ENCODE peak calls at places on chromosomes 7 and 10, in ten cellular contexts. One of them, this sample, is unnamed.

GRCh38 chr7:3922175-3922635 is 621.2 kb downstream of the SDK1 start:
- DNase-seq in caudate nucleus: no peak
- DNase-seq in SW480: peak; percentile 55
- DNase-seq in Kasumi-1: no peak
- DNase-seq in stromal cell of bone marrow: peak; percentile 82
- DNase-seq in posterior vena cava: no peak
- DNase-seq in lung microvascular endothelial cell: peak; percentile 87
- DNase-seq in stimulated activated CD4-positive, alpha-beta T cell treated with anti-CD3 and anti-CD28 coated beads, Interleukin-4, amount 100 ng/mL, for 4 hours: no peak
- DNase-seq in left cardiac atrium: peak; percentile 46
- DNase-seq in neural progenitor cell: peak; percentile 43
- DNase-seq in this sample: peak; percentile 73

GRCh38 chr7:28626629-28627262 is 214.4 kb downstream of the CREB5 start:
- DNase-seq in caudate nucleus: no peak
- DNase-seq in SW480: peak; percentile 71
- DNase-seq in Kasumi-1: peak; percentile 8
- DNase-seq in stromal cell of bone marrow: no peak
- DNase-seq in posterior vena cava: no peak
- DNase-seq in lung microvascular endothelial cell: peak; percentile 49
- DNase-seq in stimulated activated CD4-positive, alpha-beta T cell treated with anti-CD3 and anti-CD28 coated beads, Interleukin-4, amount 100 ng/mL, for 4 hours: peak; percentile 5
- DNase-seq in left cardiac atrium: peak; percentile 24
- DNase-seq in neural progenitor cell: peak; percentile 60
- DNase-seq in this sample: peak; percentile 54

GRCh38 chr10:86364551-86365345 is 1.8 kb downstream of the GRID1 start:
- DNase-seq in caudate nucleus: no peak
- DNase-seq in SW480: no peak
- DNase-seq in Kasumi-1: no peak
- DNase-seq in stromal cell of bone marrow: no peak
- DNase-seq in posterior vena cava: peak; percentile 76
- DNase-seq in lung microvascular endothelial cell: no peak
- DNase-seq in stimulated activated CD4-positive, alpha-beta T cell treated with anti-CD3 and anti-CD28 coated beads, Interleukin-4, amount 100 ng/mL, for 4 hours: no peak
- DNase-seq in left cardiac atrium: no peak
- DNase-seq in neural progenitor cell: peak; percentile 82
- DNase-seq in this sample: peak; percentile 52

GRCh38 chr10:95796504-95796903 is 40.5 kb downstream of the ENTPD1 start:
- DNase-seq in caudate nucleus: no peak
- DNase-seq in SW480: no peak
- DNase-seq in Kasumi-1: no peak
- DNase-seq in stromal cell of bone marrow: no peak
- DNase-seq in posterior vena cava: no peak
- DNase-seq in lung microvascular endothelial cell: no peak
- DNase-seq in stimulated activated CD4-positive, alpha-beta T cell treated with anti-CD3 and anti-CD28 coated beads, Interleukin-4, amount 100 ng/mL, for 4 hours: no peak
- DNase-seq in left cardiac atrium: no peak
- DNase-seq in neural progenitor cell: no peak
- DNase-seq in this sample: no peak

GRCh38 chr10:104333037-104333727 is 5.1 kb downstream of the ITPRIP start:
- DNase-seq in caudate nucleus: no peak
- DNase-seq in SW480: no peak
- DNase-seq in Kasumi-1: no peak
- DNase-seq in stromal cell of bone marrow: no peak
- DNase-seq in posterior vena cava: no peak
- DNase-seq in lung microvascular endothelial cell: peak; percentile 69
- DNase-seq in stimulated activated CD4-positive, alpha-beta T cell treated with anti-CD3 and anti-CD28 coated beads, Interleukin-4, amount 100 ng/mL, for 4 hours: peak; percentile 35
- DNase-seq in left cardiac atrium: no peak
- DNase-seq in neural progenitor cell: no peak
- DNase-seq in this sample: no peak

GRCh38 chr10:117226813-117227451 is 14.0 kb upstream of the SLC18A2 start:
- DNase-seq in caudate nucleus: no peak
- DNase-seq in SW480: peak; percentile 49
- DNase-seq in Kasumi-1: peak; percentile 95
- DNase-seq in stromal cell of bone marrow: no peak
- DNase-seq in posterior vena cava: no peak
- DNase-seq in lung microvascular endothelial cell: peak; percentile 42
- DNase-seq in stimulated activated CD4-positive, alpha-beta T cell treated with anti-CD3 and anti-CD28 coated beads, Interleukin-4, amount 100 ng/mL, for 4 hours: no peak
- DNase-seq in left cardiac atrium: no peak
- DNase-seq in neural progenitor cell: peak; percentile 53
- DNase-seq in this sample: no peak

GRCh38 chr7:158602905-158603772 is 15.5 kb upstream of the PTPRN2 start:
- DNase-seq in caudate nucleus: no peak
- DNase-seq in SW480: no peak
- DNase-seq in Kasumi-1: no peak
- DNase-seq in stromal cell of bone marrow: no peak
- DNase-seq in posterior vena cava: no peak
- DNase-seq in lung microvascular endothelial cell: no peak
- DNase-seq in stimulated activated CD4-positive, alpha-beta T cell treated with anti-CD3 and anti-CD28 coated beads, Interleukin-4, amount 100 ng/mL, for 4 hours: no peak
- DNase-seq in left cardiac atrium: no peak
- DNase-seq in neural progenitor cell: no peak
- DNase-seq in this sample: no peak

GRCh38 chr10:28663576-28664368 is 13.5 kb upstream of the BAMBI start:
- DNase-seq in caudate nucleus: peak; percentile 43
- DNase-seq in SW480: peak; percentile 88
- DNase-seq in Kasumi-1: peak; percentile 94
- DNase-seq in stromal cell of bone marrow: peak; percentile 84
- DNase-seq in posterior vena cava: peak; percentile 92
- DNase-seq in lung microvascular endothelial cell: peak; percentile 85
- DNase-seq in stimulated activated CD4-positive, alpha-beta T cell treated with anti-CD3 and anti-CD28 coated beads, Interleukin-4, amount 100 ng/mL, for 4 hours: peak; percentile 58
- DNase-seq in left cardiac atrium: peak; percentile 82
- DNase-seq in neural progenitor cell: peak; percentile 91
- DNase-seq in this sample: peak; percentile 79

This sample was measured in NT2/D1.